ENCODE peak calls at places on chromosome 12, in eight cellular contexts. J is sigmoid colon, R is tibial nerve, A is stomach, N is ovary, K is A549, Z is upper lobe of left lung, U is HepG2. P is an unnamed sample.

GRCh38 chr12:103676863-103677262 is 89.8 kb downstream of the STAB2 start:
- DNase-seq in J (no peak), R (no peak), A (no peak), N (no peak), K (no peak), Z (no peak), U (no peak), P (peak)

GRCh38 chr12:55875704-55876103 is 33.0 kb upstream of the MMP19 start:
- DNase-seq in J (no peak), R (no peak), A (no peak), N (no peak), K (no peak), Z (no peak), U (no peak), P (no peak)

GRCh38 chr12:116492703-116493324 is 66.4 kb upstream of the MAP1LC3B2 start:
- DNase-seq in J (no peak), R (no peak), A (no peak), N (no peak), K (peak), Z (no peak), U (no peak), P (no peak)

GRCh38 chr12:112007945-112008344 is 5.0 kb downstream of the TMEM116 start:
- DNase-seq in J (no peak), R (no peak), A (no peak), N (no peak), K (no peak), Z (no peak), U (no peak), P (no peak)

GRCh38 chr12:89259831-89260230 is 92.5 kb downstream of the DUSP6 start:
- DNase-seq in J (no peak), R (no peak), A (no peak), N (no peak), K (no peak), Z (no peak), U (no peak), P (no peak)

GRCh38 chr12:103470664-103471063 is 25.1 kb downstream of the C12orf42 start:
- DNase-seq in J (no peak), R (no peak), A (no peak), N (no peak), K (no peak), Z (no peak), U (no peak), P (no peak)

GRCh38 chr12:4327293-4327692 is 6.3 kb downstream of the TIGAR start:
- DNase-seq in J (no peak), R (no peak), A (no peak), N (no peak), K (no peak), Z (no peak), U (no peak), P (no peak)

GRCh38 chr12:67909091-67909531 is 80.1 kb upstream of the IFNG-AS1 start:
- DNase-seq in J (no peak), R (no peak), A (no peak), N (no peak), K (no peak), Z (no peak), U (no peak), P (no peak)

GRCh38 chr12:93080994-93081809 is 152.1 kb upstream of the EEA1 start:
- DNase-seq in J (no peak), R (no peak), A (no peak), N (no peak), K (no peak), Z (no peak), U (peak), P (no peak)

GRCh38 chr12:78887008-78887407 is 22.4 kb downstream of the SYT1 start:
- DNase-seq in J (no peak), R (no peak), A (no peak), N (no peak), K (peak), Z (no peak), U (peak), P (no peak)

GRCh38 chr12:5467941-5468340 is 36.0 kb downstream of the NTF3 start:
- DNase-seq in J (no peak), R (no peak), A (no peak), N (no peak), K (no peak), Z (no peak), U (no peak), P (no peak)

GRCh38 chr12:119686776-119687175 is 18.8 kb downstream of the PRKAB1 start:
- DNase-seq in J (no peak), R (no peak), A (no peak), N (no peak), K (no peak), Z (no peak), U (no peak), P (no peak)

GRCh38 chr12:26830783-26831601 is 2.0 kb downstream of the ITPR2 start:
- DNase-seq in J (no peak), R (no peak), A (no peak), N (no peak), K (no peak), Z (no peak), U (no peak), P (no peak)

GRCh38 chr12:25459541-25459951 is 93.5 kb downstream of the LMNTD1 start:
- DNase-seq in J (no peak), R (no peak), A (no peak), N (no peak), K (no peak), Z (peak), U (no peak), P (no peak)

GRCh38 chr12:94788298-94788697 is 137.9 kb upstream of the TMCC3 start:
- DNase-seq in J (no peak), R (no peak), A (no peak), N (no peak), K (no peak), Z (no peak), U (no peak), P (no peak)

GRCh38 chr12:45543887-45544286 is 185.6 kb upstream of the ARID2 start:
- DNase-seq in J (no peak), R (peak), A (peak), N (no peak), K (peak), Z (no peak), U (peak), P (peak)

GRCh38 chr12:113461666-113462065 is 10.0 kb downstream of the LHX5 start:
- DNase-seq in J (no peak), R (no peak), A (no peak), N (no peak), K (peak), Z (no peak), U (peak), P (no peak)

GRCh38 chr12:55626154-55626553 is 10.5 kb upstream of the OR10P1 start:
- DNase-seq in J (no peak), R (no peak), A (no peak), N (no peak), K (no peak), Z (no peak), U (no peak), P (no peak)

GRCh38 chr12:44874981-44875416 is 1.1 kb downstream of the NELL2 start:
- DNase-seq in J (no peak), R (no peak), A (no peak), N (no peak), K (no peak), Z (no peak), U (no peak), P (no peak)

GRCh38 chr12:98909749-98910148 is 264.7 kb downstream of the APAF1 start:
- DNase-seq in J (no peak), R (no peak), A (no peak), N (no peak), K (no peak), Z (no peak), U (no peak), P (no peak)

GRCh38 chr12:113259499-113259953 is 38.3 kb downstream of the TPCN1 start:
- DNase-seq in J (peak), R (peak), A (peak), N (peak), K (no peak), Z (no peak), U (peak), P (peak)

GRCh38 chr12:125267114-125267513 is 201.9 kb downstream of the AACS start:
- DNase-seq in J (no peak), R (no peak), A (no peak), N (no peak), K (no peak), Z (no peak), U (no peak), P (no peak)

GRCh38 chr12:19546027-19546426 is 106.7 kb downstream of the AEBP2 start:
- DNase-seq in J (peak), R (peak), A (no peak), N (no peak), K (no peak), Z (no peak), U (no peak), P (no peak)

GRCh38 chr12:122979908-122980191 is 631 bp upstream of the ARL6IP4 start:
- DNase-seq in J (no peak), R (no peak), A (no peak), N (no peak), K (no peak), Z (no peak), U (no peak), P (no peak)

GRCh38 chr12:47686645-47687240 is 19.1 kb downstream of the RPAP3 start:
- DNase-seq in J (no peak), R (no peak), A (no peak), N (no peak), K (peak), Z (no peak), U (peak), P (no peak)

GRCh38 chr12:92136883-92137582 is 8.6 kb downstream of the BTG1 start:
- DNase-seq in J (no peak), R (no peak), A (no peak), N (no peak), K (peak), Z (no peak), U (peak), P (no peak)

GRCh38 chr12:85568395-85569103 is 267.7 kb downstream of the RASSF9 start:
- DNase-seq in J (no peak), R (no peak), A (no peak), N (no peak), K (no peak), Z (no peak), U (peak), P (peak)

GRCh38 chr12:92425152-92425551 is 277.6 kb upstream of the PLEKHG7 start:
- DNase-seq in J (no peak), R (no peak), A (no peak), N (no peak), K (no peak), Z (no peak), U (no peak), P (no peak)

GRCh38 chr12:79552186-79552585 is 138.6 kb downstream of the PAWR start:
- DNase-seq in J (no peak), R (no peak), A (no peak), N (no peak), K (no peak), Z (no peak), U (no peak), P (no peak)

GRCh38 chr12:130796985-130797686 is 41.9 kb downstream of the STX2 start:
- DNase-seq in J (no peak), R (no peak), A (no peak), N (no peak), K (no peak), Z (peak), U (no peak), P (no peak)

GRCh38 chr12:92424338-92424737 is 278.5 kb upstream of the PLEKHG7 start:
- DNase-seq in J (no peak), R (no peak), A (no peak), N (no peak), K (no peak), Z (no peak), U (no peak), P (no peak)

GRCh38 chr12:7555752-7556151 is 52.2 kb upstream of the CD163 start:
- DNase-seq in J (no peak), R (no peak), A (no peak), N (no peak), K (no peak), Z (no peak), U (no peak), P (no peak)

GRCh38 chr12:6953417-6954315 is 2.5 kb downstream of the PTPN6 start:
- DNase-seq in J (peak), R (peak), A (peak), N (no peak), K (no peak), Z (no peak), U (no peak), P (peak)

GRCh38 chr12:27902651-27903050 is 69.9 kb downstream of the PTHLH start:
- DNase-seq in J (no peak), R (no peak), A (no peak), N (no peak), K (no peak), Z (no peak), U (no peak), P (no peak)

GRCh38 chr12:65368071-65368470 is 89.6 kb downstream of the MSRB3 start:
- DNase-seq in J (no peak), R (no peak), A (no peak), N (no peak), K (no peak), Z (no peak), U (no peak), P (no peak)

GRCh38 chr12:123095074-123095694 is 55.7 kb downstream of the PITPNM2 start:
- DNase-seq in J (no peak), R (no peak), A (no peak), N (no peak), K (no peak), Z (no peak), U (no peak), P (no peak)

GRCh38 chr12:50763637-50764115 is at the start of gene ATF1:
- DNase-seq in J (peak), R (peak), A (peak), N (peak), K (peak), Z (peak), U (peak), P (peak)

DNA sequence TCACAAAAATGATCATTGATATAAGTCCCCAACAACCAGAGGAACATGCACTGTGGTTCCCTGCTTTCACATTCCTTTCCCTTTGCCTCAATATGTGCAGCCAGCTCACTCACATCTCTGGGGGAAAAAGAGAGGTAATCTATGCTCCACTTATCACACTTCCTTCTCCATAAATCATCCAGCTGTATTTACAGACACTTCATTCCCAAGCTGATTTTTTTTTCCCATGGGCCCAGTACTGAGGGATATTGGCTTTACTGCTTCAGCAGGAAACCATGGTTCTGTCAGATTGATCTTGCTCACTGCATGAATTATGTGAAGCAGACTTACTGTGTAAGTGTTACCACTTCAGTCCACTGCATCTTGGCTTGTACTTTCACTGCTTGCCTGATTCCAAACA is 555.7 kb downstream of the CCER1 start:
- DNase-seq in J (no peak), R (no peak), A (no peak), N (no peak), K (no peak), Z (no peak), U (no peak), P (no peak)
- H3K27ac ChIP-seq in J (no peak), R (no peak), A (no peak), N (no peak), K (no peak), Z (no peak), U (no peak), P (no peak)

DNA sequence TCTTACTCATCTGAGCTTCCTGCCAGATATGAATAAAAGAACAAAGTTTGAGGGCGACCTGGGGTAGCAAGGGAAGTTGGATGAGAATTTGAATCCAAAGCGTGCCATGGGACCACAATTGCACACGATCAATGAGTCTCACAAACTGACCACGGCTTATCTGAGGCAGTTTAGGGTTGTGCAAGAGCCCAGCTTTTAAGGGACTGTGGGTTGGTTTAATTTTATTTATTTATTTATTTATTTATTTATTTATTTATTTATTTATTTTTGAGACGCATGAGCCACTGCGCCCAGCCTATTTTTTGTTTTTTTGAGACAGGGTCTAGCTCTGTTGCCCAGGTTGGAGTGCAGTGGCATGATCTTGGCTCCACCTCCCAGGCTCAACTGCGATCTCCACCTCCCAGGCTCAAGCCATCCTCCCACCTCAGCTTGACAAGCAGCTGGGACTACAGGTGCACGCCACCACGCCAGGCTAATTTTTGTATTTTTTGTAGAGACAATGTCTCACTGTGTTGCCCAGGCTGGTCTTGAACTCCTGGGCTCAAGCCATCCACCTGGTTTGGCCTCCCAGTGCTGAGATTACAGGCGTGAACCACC is 1.1 kb downstream of the AMDHD1 start:
- DNase-seq in J (no peak), R (no peak), A (no peak), N (no peak), K (no peak), Z (no peak), U (no peak), P (no peak)
- TF ChIP-seq POLR2A in J (no peak), R (no peak), A (no peak), N (no peak), K (no peak), Z (no peak), U (no peak), P (no peak)

DNA sequence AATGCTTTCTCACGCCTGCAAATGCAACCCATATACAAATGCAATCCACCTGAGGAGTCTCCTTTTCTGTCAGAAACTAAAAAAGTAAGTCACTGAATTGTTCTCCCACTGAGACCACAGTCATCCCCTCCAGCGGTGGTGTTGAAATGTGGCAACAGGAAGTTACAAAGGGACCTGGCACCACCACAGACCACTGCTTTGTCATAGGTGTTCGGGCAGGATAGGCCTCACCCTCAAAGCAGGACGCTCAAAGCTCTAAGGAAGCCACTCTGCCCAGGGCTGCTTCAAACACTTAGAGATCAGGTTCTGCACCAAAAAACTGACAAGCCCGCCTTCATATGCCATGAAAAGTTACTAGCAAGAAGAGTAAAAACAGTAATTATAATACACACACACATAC is 11.3 kb downstream of the PHLDA1 start:
- DNase-seq in J (no peak), R (no peak), A (peak), N (no peak), K (peak), Z (no peak), U (no peak), P (peak)
- TF ChIP-seq EP300 in J (no peak), R (no peak), A (no peak), N (no peak), K (no peak), Z (no peak), U (no peak), P (no peak)

GRCh38 chr12:109883429-109883828 is 3.1 kb upstream of the GLTP start:
- DNase-seq in J (no peak), R (no peak), A (no peak), N (no peak), K (no peak), Z (no peak), U (no peak), P (no peak)
- H3K27ac ChIP-seq in J (no peak), R (no peak), A (no peak), N (no peak), K (no peak), Z (no peak), U (no peak), P (no peak)

GRCh38 chr12:31323466-31324115 is 2.4 kb downstream of the SINHCAF start:
- DNase-seq in J (peak), R (peak), A (peak), N (peak), K (peak), Z (no peak), U (no peak), P (peak)

GRCh38 chr12:31324116-31324844 is 1.7 kb downstream of the SINHCAF start:
- DNase-seq in J (peak), R (peak), A (peak), N (peak), K (peak), Z (peak), U (peak), P (peak)

GRCh38 chr12:31325524-31325875 is 450 bp downstream of the SINHCAF start:
- DNase-seq in J (no peak), R (peak), A (peak), N (no peak), K (no peak), Z (no peak), U (no peak), P (no peak)

GRCh38 chr12:31325877-31326631 is at the start of gene SINHCAF:
- DNase-seq in J (peak), R (peak), A (peak), N (peak), K (peak), Z (peak), U (peak), P (peak)

GRCh38 chr12:31324845-31325523 is 966 bp downstream of the SINHCAF start:
- DNase-seq in J (peak), R (peak), A (peak), N (no peak), K (peak), Z (peak), U (no peak), P (peak)
- TF ChIP-seq POLR2A in J (no peak), R (no peak), A (no peak), N (peak), K (no peak), Z (no peak), U (peak), P (peak)

GRCh38 chr12:132818562-132818961 is 10.1 kb downstream of the GOLGA3 start:
- DNase-seq in J (no peak), R (no peak), A (no peak), N (no peak), K (no peak), Z (no peak), U (no peak), P (no peak)
- TF ChIP-seq EP300 in J (no peak), R (no peak), A (no peak), N (no peak), K (no peak), Z (no peak), U (no peak), P (no peak)

P was measured in transverse colon.